ENCODE peak calls at places on chromosomes 7 and 10, in six cellular contexts. B is GM23248, O is OCI-LY7, A is hepatocyte, U is HCT116, Z is PC-3. T is an unnamed sample.

GRCh38 chr10:80462986-80463741 is 9.1 kb downstream of the TSPAN14 start:
- DNase-seq in B (peak; percentile 73), O (peak; percentile 81), A (no peak), U (no peak), Z (no peak), T (no peak)

GRCh38 chr10:71238626-71239025 is 26.3 kb downstream of the UNC5B start:
- DNase-seq in B (no peak), O (no peak), A (no peak), U (no peak), Z (no peak), T (no peak)

GRCh38 chr7:128826512-128826911 is 3.7 kb upstream of the FLNC start:
- DNase-seq in B (no peak), O (no peak), A (no peak), U (no peak), Z (no peak), T (no peak)

GRCh38 chr10:127525686-127526085 is 23.4 kb upstream of the NPS start:
- DNase-seq in B (no peak), O (no peak), A (no peak), U (no peak), Z (no peak), T (no peak)

GRCh38 chr10:64394744-64395143 is 873.5 kb downstream of the REEP3 start:
- DNase-seq in B (no peak), O (no peak), A (no peak), U (no peak), Z (peak; percentile 29), T (no peak)

GRCh38 chr10:83886871-83887270 is 252.4 kb upstream of the GHITM start:
- DNase-seq in B (no peak), O (no peak), A (no peak), U (no peak), Z (no peak), T (no peak)

GRCh38 chr10:102819054-102819453 is 18.2 kb downstream of the CYP17A1 start:
- DNase-seq in B (no peak), O (no peak), A (no peak), U (no peak), Z (peak; percentile 34), T (no peak)

GRCh38 chr7:145339319-145339718 is 503.5 kb upstream of the TPK1 start:
- DNase-seq in B (no peak), O (no peak), A (no peak), U (no peak), Z (no peak), T (no peak)

GRCh38 chr10:74977913-74978847 is 133.3 kb upstream of the SAMD8 start:
- DNase-seq in B (no peak), O (peak; percentile 39), A (no peak), U (no peak), Z (no peak), T (no peak)

GRCh38 chr10:43229208-43230061 is 37.4 kb downstream of the RASGEF1A start:
- DNase-seq in B (peak; percentile 29), O (no peak), A (peak; percentile 64), U (no peak), Z (no peak), T (peak; percentile 76)

GRCh38 chr7:82430518-82431465 is 12.8 kb downstream of the CACNA2D1 start:
- DNase-seq in B (peak; percentile 86), O (no peak), A (no peak), U (no peak), Z (no peak), T (no peak)

GRCh38 chr10:58615237-58615935 is 102.7 kb downstream of the BICC1 start:
- DNase-seq in B (no peak), O (no peak), A (no peak), U (no peak), Z (no peak), T (no peak)

GRCh38 chr10:74179124-74179710 is 28.2 kb downstream of the ADK start:
- DNase-seq in B (peak; percentile 30), O (no peak), A (no peak), U (no peak), Z (peak; percentile 75), T (no peak)

GRCh38 chr10:133528845-133529575 is 1.8 kb downstream of the CYP2E1 start:
- DNase-seq in B (peak; percentile 35), O (no peak), A (no peak), U (no peak), Z (peak; percentile 40), T (no peak)

GRCh38 chr7:134671670-134672069 is 25.0 kb downstream of the BPGM start:
- DNase-seq in B (no peak), O (no peak), A (no peak), U (no peak), Z (no peak), T (no peak)

GRCh38 chr10:110005716-110006115 is 2.1 kb upstream of the ADD3 start:
- DNase-seq in B (peak; percentile 85), O (peak; percentile 48), A (peak; percentile 65), U (no peak), Z (no peak), T (peak; percentile 56)

GRCh38 chr10:5951721-5952407 is 25.5 kb downstream of the IL15RA start:
- DNase-seq in B (peak; percentile 16), O (no peak), A (no peak), U (no peak), Z (no peak), T (no peak)

GRCh38 chr10:97539523-97540200 is 32.9 kb upstream of the ANKRD2 start:
- DNase-seq in B (peak; percentile 85), O (no peak), A (peak; percentile 55), U (no peak), Z (peak; percentile 20), T (peak; percentile 47)

GRCh38 chr10:97538839-97539238 is 33.7 kb upstream of the ANKRD2 start:
- DNase-seq in B (peak; percentile 17), O (no peak), A (no peak), U (no peak), Z (peak; percentile 15), T (no peak)

GRCh38 chr10:97543025-97543546 is 29.5 kb upstream of the ANKRD2 start:
- DNase-seq in B (peak; percentile 100), O (no peak), A (peak; percentile 85), U (peak; percentile 85), Z (peak; percentile 88), T (no peak)

GRCh38 chr10:97540669-97541500 is 31.7 kb upstream of the ANKRD2 start:
- DNase-seq in B (peak; percentile 47), O (no peak), A (no peak), U (no peak), Z (no peak), T (no peak)

DNA sequence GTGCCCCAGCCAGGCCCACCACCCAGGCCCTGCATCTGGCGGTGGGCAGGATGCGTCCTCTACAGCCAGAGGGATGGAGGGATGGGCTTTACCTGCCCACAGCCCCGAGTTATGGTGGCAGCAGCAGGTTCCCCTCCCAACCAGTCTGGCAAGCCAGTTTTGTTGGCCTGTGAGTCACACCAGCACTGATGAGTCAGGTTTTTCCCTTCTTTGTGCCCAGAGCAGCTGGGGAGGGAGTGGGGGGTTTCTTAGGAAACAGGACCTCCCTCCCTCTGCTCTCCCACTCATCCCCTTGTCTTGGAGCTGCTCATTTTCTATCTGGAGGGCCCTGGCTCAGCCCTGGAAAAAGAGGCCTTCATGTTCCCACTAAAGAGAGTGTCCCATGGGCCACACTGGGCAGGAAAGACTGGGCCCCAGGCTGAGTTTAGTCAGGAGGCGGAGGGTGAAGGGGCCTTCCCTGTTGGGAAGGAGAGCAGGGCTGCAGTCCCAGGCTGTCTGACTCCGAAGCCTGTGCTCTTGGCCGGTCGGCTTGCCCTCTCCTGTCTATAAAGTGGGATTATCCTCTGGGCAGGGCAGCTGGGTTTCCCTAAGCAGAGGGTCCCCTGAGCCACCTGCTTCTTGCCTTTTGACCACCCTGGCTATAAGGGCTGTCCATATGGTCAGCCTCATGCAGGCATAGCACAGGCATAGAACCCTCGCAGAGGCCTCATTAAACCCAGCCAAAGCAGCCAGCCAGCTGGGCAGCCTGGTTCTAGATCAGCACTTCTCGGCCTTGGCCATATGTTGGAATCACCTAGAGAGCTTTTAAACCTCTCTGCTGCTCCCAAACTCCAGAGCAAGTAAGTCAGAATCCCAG is 30.2 kb upstream of the ANKRD2 start:
- DNase-seq in B (peak; percentile 95), O (no peak), A (peak; percentile 87), U (peak; percentile 82), Z (peak; percentile 95), T (peak; percentile 38)
- TF ChIP-seq EZH2phosphoT487 in B (no peak), O (no peak), A (no peak), U (no peak), Z (no peak), T (no peak)

GRCh38 chr10:79084972-79085597 is 16.3 kb downstream of the ZMIZ1 start:
- DNase-seq in B (no peak), O (peak; percentile 88), A (no peak), U (no peak), Z (no peak), T (no peak)

GRCh38 chr10:79084012-79084971 is 15.5 kb downstream of the ZMIZ1 start:
- DNase-seq in B (peak; percentile 89), O (peak; percentile 70), A (peak; percentile 82), U (no peak), Z (peak; percentile 77), T (no peak)

GRCh38 chr10:79081353-79082034 is 12.7 kb downstream of the ZMIZ1 start:
- DNase-seq in B (peak; percentile 97), O (no peak), A (peak; percentile 41), U (no peak), Z (peak; percentile 99), T (no peak)

GRCh38 chr10:79082035-79082373 is 13.2 kb downstream of the ZMIZ1 start:
- DNase-seq in B (no peak), O (no peak), A (no peak), U (no peak), Z (no peak), T (no peak)

GRCh38 chr10:79082631-79083581 is 14.1 kb downstream of the ZMIZ1 start:
- DNase-seq in B (no peak), O (no peak), A (no peak), U (no peak), Z (peak; percentile 51), T (no peak)
- H3K4me1 ChIP-seq in B (peaks cover 66% of the 10 kb centered on the region), O (peaks cover 93% of the 10 kb centered on the region), A (peaks cover 63% of the 10 kb centered on the region), U (peaks cover 56% of the 10 kb centered on the region), Z (peaks cover 57% of the 10 kb centered on the region), T (peaks cover 4% of the 10 kb centered on the region)

GRCh38 chr7:88396948-88397322 is 90.2 kb upstream of the STEAP4 start:
- DNase-seq in B (no peak), O (no peak), A (no peak), U (no peak), Z (no peak), T (no peak)

GRCh38 chr7:88396295-88396947 is 89.7 kb upstream of the STEAP4 start:
- DNase-seq in B (no peak), O (no peak), A (no peak), U (no peak), Z (no peak), T (no peak)

GRCh38 chr7:88402529-88402928 is 95.8 kb upstream of the STEAP4 start:
- DNase-seq in B (no peak), O (no peak), A (no peak), U (no peak), Z (no peak), T (no peak)

GRCh38 chr7:88399036-88399435 is 92.3 kb upstream of the STEAP4 start:
- DNase-seq in B (no peak), O (no peak), A (no peak), U (no peak), Z (no peak), T (peak; percentile 7)

GRCh38 chr7:88401009-88401623 is 94.4 kb upstream of the STEAP4 start:
- DNase-seq in B (peak; percentile 23), O (peak; percentile 21), A (peak; percentile 15), U (peak; percentile 15), Z (peak; percentile 51), T (peak; percentile 3)
- TF ChIP-seq EZH2phosphoT487 in B (no peak), O (no peak), A (no peak), U (no peak), Z (no peak), T (no peak)

DNA sequence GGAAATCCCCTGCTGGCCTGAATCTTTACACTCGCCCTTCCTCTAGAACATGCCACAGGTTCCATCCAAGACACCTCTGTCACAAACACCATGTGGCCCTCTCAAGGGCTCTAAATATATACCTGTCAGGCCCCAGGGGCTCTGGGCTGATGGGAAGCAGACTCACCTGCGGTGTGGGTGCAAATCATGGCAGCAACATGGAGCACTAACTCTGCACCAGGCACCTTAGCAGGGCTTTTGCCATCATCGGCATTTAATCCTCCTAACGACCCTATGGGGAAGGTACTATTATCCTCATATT is 17.3 kb downstream of the SH3PXD2A start:
- DNase-seq in B (no peak), O (no peak), A (no peak), U (no peak), Z (no peak), T (no peak)
- H3K4me1 ChIP-seq in B (peaks cover 14% of the 10 kb centered on the region), O (peaks cover 54% of the 10 kb centered on the region), A (peaks cover 70% of the 10 kb centered on the region), U (no peaks in the 10 kb centered on the region), Z (peaks cover 16% of the 10 kb centered on the region), T (peaks cover 25% of the 10 kb centered on the region)